ENCODE peak calls at places on chromosomes 7 and 10, in nine cellular contexts. One of them, this sample, is unnamed.

GRCh38 chr10:52779541-52780390 is 7.2 kb upstream of the MBL2 start:
- DNase-seq in AG04450: peak
- DNase-seq in endodermal cell: peak
- DNase-seq in astrocyte: peak
- DNase-seq in CD4-positive, alpha-beta T cell: no peak
- DNase-seq in MM.1S: peak
- DNase-seq in retinal pigment epithelial cell: no peak
- DNase-seq in lung: peak
- DNase-seq in heart right ventricle: peak
- DNase-seq in this sample: peak

GRCh38 chr7:36109013-36109627 is 43.9 kb upstream of the EEPD1 start:
- DNase-seq in AG04450: no peak
- DNase-seq in endodermal cell: no peak
- DNase-seq in astrocyte: no peak
- DNase-seq in CD4-positive, alpha-beta T cell: no peak
- DNase-seq in MM.1S: peak
- DNase-seq in retinal pigment epithelial cell: no peak
- DNase-seq in lung: no peak
- DNase-seq in heart right ventricle: no peak
- DNase-seq in this sample: no peak

GRCh38 chr10:12566161-12567115 is 217.1 kb downstream of the CAMK1D start:
- DNase-seq in AG04450: no peak
- DNase-seq in endodermal cell: no peak
- DNase-seq in astrocyte: peak
- DNase-seq in CD4-positive, alpha-beta T cell: no peak
- DNase-seq in MM.1S: no peak
- DNase-seq in retinal pigment epithelial cell: no peak
- DNase-seq in lung: no peak
- DNase-seq in heart right ventricle: peak
- DNase-seq in this sample: no peak

GRCh38 chr7:85508642-85509429 is 322.0 kb upstream of the SEMA3D start:
- DNase-seq in AG04450: peak
- DNase-seq in endodermal cell: no peak
- DNase-seq in astrocyte: peak
- DNase-seq in CD4-positive, alpha-beta T cell: no peak
- DNase-seq in MM.1S: no peak
- DNase-seq in retinal pigment epithelial cell: no peak
- DNase-seq in lung: no peak
- DNase-seq in heart right ventricle: no peak
- DNase-seq in this sample: no peak

GRCh38 chr7:22645418-22646181 is 81.4 kb upstream of the IL6 start:
- DNase-seq in AG04450: no peak
- DNase-seq in endodermal cell: no peak
- DNase-seq in astrocyte: no peak
- DNase-seq in CD4-positive, alpha-beta T cell: no peak
- DNase-seq in MM.1S: no peak
- DNase-seq in retinal pigment epithelial cell: no peak
- DNase-seq in lung: no peak
- DNase-seq in heart right ventricle: no peak
- DNase-seq in this sample: no peak

GRCh38 chr7:81161459-81162075 is 242.7 kb upstream of the SEMA3C start:
- DNase-seq in AG04450: peak
- DNase-seq in endodermal cell: no peak
- DNase-seq in astrocyte: peak
- DNase-seq in CD4-positive, alpha-beta T cell: no peak
- DNase-seq in MM.1S: no peak
- DNase-seq in retinal pigment epithelial cell: peak
- DNase-seq in lung: no peak
- DNase-seq in heart right ventricle: no peak
- DNase-seq in this sample: no peak

GRCh38 chr10:29063806-29064644 is 224.8 kb upstream of the LYZL1 start:
- DNase-seq in AG04450: no peak
- DNase-seq in endodermal cell: no peak
- DNase-seq in astrocyte: peak
- DNase-seq in CD4-positive, alpha-beta T cell: no peak
- DNase-seq in MM.1S: no peak
- DNase-seq in retinal pigment epithelial cell: no peak
- DNase-seq in lung: no peak
- DNase-seq in heart right ventricle: no peak
- DNase-seq in this sample: no peak

GRCh38 chr10:110857265-110858158 is 14.2 kb upstream of the PDCD4 start:
- DNase-seq in AG04450: peak
- DNase-seq in endodermal cell: peak
- DNase-seq in astrocyte: peak
- DNase-seq in CD4-positive, alpha-beta T cell: no peak
- DNase-seq in MM.1S: peak
- DNase-seq in retinal pigment epithelial cell: no peak
- DNase-seq in lung: no peak
- DNase-seq in heart right ventricle: no peak
- DNase-seq in this sample: no peak

DNA sequence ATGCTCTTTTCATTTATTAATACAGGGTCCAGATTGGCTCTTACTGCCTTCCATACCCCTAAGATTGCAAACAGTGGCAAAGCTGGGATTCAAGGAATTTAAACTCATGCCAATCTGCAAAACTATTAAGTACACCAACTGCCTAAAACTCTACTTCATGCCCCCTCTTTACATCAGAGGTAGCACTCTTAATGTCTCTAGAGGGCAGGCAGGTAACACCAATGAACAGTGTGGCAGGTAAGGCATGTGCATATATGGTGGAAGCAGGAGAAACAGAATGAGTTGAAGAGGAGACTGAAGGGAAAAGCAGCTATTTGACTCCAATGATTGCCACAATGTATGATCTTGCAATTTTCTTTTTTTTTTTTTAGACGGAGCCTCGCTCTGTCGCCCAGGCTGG is 156.7 kb downstream of the BTAF1 start:
- DNase-seq in AG04450: no peak
- DNase-seq in endodermal cell: no peak
- DNase-seq in astrocyte: no peak
- DNase-seq in CD4-positive, alpha-beta T cell: no peak
- DNase-seq in MM.1S: no peak
- DNase-seq in retinal pigment epithelial cell: no peak
- DNase-seq in lung: no peak
- DNase-seq in heart right ventricle: no peak
- DNase-seq in this sample: no peak
- TF ChIP-seq CTCF in AG04450: no peak
- TF ChIP-seq CTCF in endodermal cell: peak
- TF ChIP-seq CTCF in astrocyte: no peak
- TF ChIP-seq CTCF in CD4-positive, alpha-beta T cell: no peak
- TF ChIP-seq CTCF in MM.1S: no peak
- TF ChIP-seq CTCF in retinal pigment epithelial cell: no peak
- TF ChIP-seq CTCF in lung: no peak
- TF ChIP-seq CTCF in heart right ventricle: no peak
- TF ChIP-seq CTCF in this sample: no peak

DNA sequence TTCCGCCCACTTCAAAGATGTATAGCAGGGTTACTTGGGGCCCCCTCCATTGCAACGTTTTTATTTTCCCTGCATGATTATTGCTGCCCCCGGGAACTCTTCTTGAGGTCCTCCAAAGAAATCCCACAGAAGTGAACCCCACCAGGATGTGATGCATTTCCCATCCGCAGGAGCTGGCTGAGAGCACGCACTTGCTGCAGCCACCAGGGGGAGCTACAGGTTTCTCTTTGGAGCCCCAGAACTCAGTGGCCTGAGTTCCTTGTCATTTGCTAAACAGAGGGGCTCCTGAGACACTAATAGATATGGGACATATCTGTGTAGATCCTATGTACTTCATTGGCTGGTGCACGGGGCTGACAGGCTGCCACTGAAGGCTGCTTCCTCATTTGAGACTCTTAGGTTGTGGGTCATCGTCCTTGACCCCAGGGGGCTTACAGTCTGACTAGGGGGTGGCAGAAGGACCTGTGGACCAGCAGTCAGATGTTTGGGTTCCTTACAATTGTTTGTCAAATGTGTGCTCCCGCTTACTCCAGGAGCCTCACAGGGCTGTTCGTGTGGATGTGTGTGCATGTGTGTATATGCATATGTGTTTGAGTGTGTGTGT is 52.3 kb upstream of the ENO4 start:
- DNase-seq in AG04450: peak
- DNase-seq in endodermal cell: peak
- DNase-seq in astrocyte: peak
- DNase-seq in CD4-positive, alpha-beta T cell: peak
- DNase-seq in MM.1S: peak
- DNase-seq in retinal pigment epithelial cell: no peak
- DNase-seq in lung: peak
- DNase-seq in heart right ventricle: peak
- DNase-seq in this sample: peak
- TF ChIP-seq CTCF in AG04450: peak
- TF ChIP-seq CTCF in endodermal cell: peak
- TF ChIP-seq CTCF in astrocyte: peak
- TF ChIP-seq CTCF in CD4-positive, alpha-beta T cell: peak
- TF ChIP-seq CTCF in MM.1S: peak
- TF ChIP-seq CTCF in retinal pigment epithelial cell: peak
- TF ChIP-seq CTCF in lung: peak
- TF ChIP-seq CTCF in heart right ventricle: peak
- TF ChIP-seq CTCF in this sample: peak

DNA sequence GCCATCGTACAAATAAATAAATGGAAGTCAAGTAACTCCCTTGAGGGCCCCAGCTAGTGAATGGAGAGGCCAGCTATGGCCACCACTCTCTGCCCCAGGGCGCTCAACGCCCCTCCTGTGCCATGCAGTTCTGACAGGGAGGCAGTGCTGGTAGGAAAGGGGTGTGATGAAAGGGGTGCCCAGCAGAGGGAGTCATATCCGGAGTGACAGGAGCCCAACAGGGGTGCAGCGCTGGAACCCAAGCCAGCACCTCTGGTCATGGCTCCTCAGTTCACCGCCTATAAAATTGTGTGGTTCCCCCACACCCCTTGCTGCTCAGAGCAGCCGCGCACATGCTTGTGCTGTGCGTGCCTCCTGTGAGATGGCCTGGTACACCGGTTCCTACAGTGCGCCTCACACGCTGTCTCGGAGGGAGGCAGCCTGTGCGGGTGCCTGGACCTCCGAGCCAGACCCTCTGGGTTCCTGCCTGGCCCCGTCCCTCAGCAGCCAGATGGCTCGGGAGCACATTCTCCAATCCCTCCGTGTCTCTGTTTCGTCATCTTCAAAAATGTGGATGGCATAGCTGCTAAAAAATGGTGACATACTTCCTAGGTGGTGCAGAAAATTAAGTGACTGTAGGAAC is 125.6 kb downstream of the EGFR start:
- DNase-seq in AG04450: no peak
- DNase-seq in endodermal cell: peak
- DNase-seq in astrocyte: no peak
- DNase-seq in CD4-positive, alpha-beta T cell: no peak
- DNase-seq in MM.1S: no peak
- DNase-seq in retinal pigment epithelial cell: no peak
- DNase-seq in lung: no peak
- DNase-seq in heart right ventricle: no peak
- DNase-seq in this sample: no peak
- TF ChIP-seq CTCF in AG04450: peak
- TF ChIP-seq CTCF in endodermal cell: peak
- TF ChIP-seq CTCF in astrocyte: peak
- TF ChIP-seq CTCF in CD4-positive, alpha-beta T cell: no peak
- TF ChIP-seq CTCF in MM.1S: no peak
- TF ChIP-seq CTCF in retinal pigment epithelial cell: peak
- TF ChIP-seq CTCF in lung: no peak
- TF ChIP-seq CTCF in heart right ventricle: peak
- TF ChIP-seq CTCF in this sample: no peak

GRCh38 chr10:14953452-14954000 is 370 bp downstream of the DCLRE1C start:
- DNase-seq in AG04450: peak
- DNase-seq in endodermal cell: no peak
- DNase-seq in astrocyte: peak
- DNase-seq in CD4-positive, alpha-beta T cell: no peak
- DNase-seq in MM.1S: peak
- DNase-seq in retinal pigment epithelial cell: peak
- DNase-seq in lung: peak
- DNase-seq in heart right ventricle: no peak
- DNase-seq in this sample: no peak
- TF ChIP-seq CTCF in AG04450: peak
- TF ChIP-seq CTCF in endodermal cell: no peak
- TF ChIP-seq CTCF in astrocyte: no peak
- TF ChIP-seq CTCF in CD4-positive, alpha-beta T cell: no peak
- TF ChIP-seq CTCF in MM.1S: peak
- TF ChIP-seq CTCF in retinal pigment epithelial cell: peak
- TF ChIP-seq CTCF in lung: no peak
- TF ChIP-seq CTCF in heart right ventricle: peak
- TF ChIP-seq CTCF in this sample: no peak

GRCh38 chr10:132185601-132186487 is 904 bp upstream of the DPYSL4 start:
- DNase-seq in AG04450: no peak
- DNase-seq in endodermal cell: peak
- DNase-seq in astrocyte: no peak
- DNase-seq in CD4-positive, alpha-beta T cell: peak
- DNase-seq in MM.1S: no peak
- DNase-seq in retinal pigment epithelial cell: no peak
- DNase-seq in lung: no peak
- DNase-seq in heart right ventricle: peak
- DNase-seq in this sample: peak

GRCh38 chr10:132188331-132188730 is 1.6 kb downstream of the DPYSL4 start:
- DNase-seq in AG04450: no peak
- DNase-seq in endodermal cell: no peak
- DNase-seq in astrocyte: no peak
- DNase-seq in CD4-positive, alpha-beta T cell: no peak
- DNase-seq in MM.1S: no peak
- DNase-seq in retinal pigment epithelial cell: no peak
- DNase-seq in lung: no peak
- DNase-seq in heart right ventricle: no peak
- DNase-seq in this sample: no peak

GRCh38 chr10:132184816-132185593 is 1.7 kb upstream of the DPYSL4 start:
- DNase-seq in AG04450: no peak
- DNase-seq in endodermal cell: no peak
- DNase-seq in astrocyte: no peak
- DNase-seq in CD4-positive, alpha-beta T cell: no peak
- DNase-seq in MM.1S: no peak
- DNase-seq in retinal pigment epithelial cell: no peak
- DNase-seq in lung: no peak
- DNase-seq in heart right ventricle: no peak
- DNase-seq in this sample: no peak

GRCh38 chr10:132187421-132188138 is 832 bp downstream of the DPYSL4 start:
- DNase-seq in AG04450: no peak
- DNase-seq in endodermal cell: peak
- DNase-seq in astrocyte: no peak
- DNase-seq in CD4-positive, alpha-beta T cell: no peak
- DNase-seq in MM.1S: no peak
- DNase-seq in retinal pigment epithelial cell: no peak
- DNase-seq in lung: no peak
- DNase-seq in heart right ventricle: no peak
- DNase-seq in this sample: no peak

GRCh38 chr10:132186488-132187413 is at the start of gene DPYSL4:
- DNase-seq in AG04450: no peak
- DNase-seq in endodermal cell: peak
- DNase-seq in astrocyte: no peak
- DNase-seq in CD4-positive, alpha-beta T cell: peak
- DNase-seq in MM.1S: no peak
- DNase-seq in retinal pigment epithelial cell: no peak
- DNase-seq in lung: no peak
- DNase-seq in heart right ventricle: no peak
- DNase-seq in this sample: no peak
- TF ChIP-seq CTCF in AG04450: no peak
- TF ChIP-seq CTCF in endodermal cell: peak
- TF ChIP-seq CTCF in astrocyte: no peak
- TF ChIP-seq CTCF in CD4-positive, alpha-beta T cell: no peak
- TF ChIP-seq CTCF in MM.1S: no peak
- TF ChIP-seq CTCF in retinal pigment epithelial cell: no peak
- TF ChIP-seq CTCF in lung: no peak
- TF ChIP-seq CTCF in heart right ventricle: no peak
- TF ChIP-seq CTCF in this sample: no peak

GRCh38 chr7:154759989-154760388 is 242.9 kb downstream of the PAXIP1 start:
- DNase-seq in AG04450: no peak
- DNase-seq in endodermal cell: no peak
- DNase-seq in astrocyte: no peak
- DNase-seq in CD4-positive, alpha-beta T cell: no peak
- DNase-seq in MM.1S: no peak
- DNase-seq in retinal pigment epithelial cell: no peak
- DNase-seq in lung: no peak
- DNase-seq in heart right ventricle: no peak
- DNase-seq in this sample: no peak
- TF ChIP-seq CTCF in AG04450: no peak
- TF ChIP-seq CTCF in endodermal cell: peak
- TF ChIP-seq CTCF in astrocyte: no peak
- TF ChIP-seq CTCF in CD4-positive, alpha-beta T cell: no peak
- TF ChIP-seq CTCF in MM.1S: no peak
- TF ChIP-seq CTCF in retinal pigment epithelial cell: no peak
- TF ChIP-seq CTCF in lung: no peak
- TF ChIP-seq CTCF in heart right ventricle: no peak
- TF ChIP-seq CTCF in this sample: no peak